ENCODE peak calls at places on chromosomes 13 and 19, in nine cellular contexts. J is activated CD4-positive, alpha-beta T cell treated with anti-CD3 and anti-CD28 coated beads, Interleukin-2, amount 10 ng/mL, durations not matched to agents 7 days and 5 days; S is A172; C is pancreas; K is EH; Y is suprapubic skin; P is fibroblast of lung; L is stimulated activated CD4-positive, alpha-beta T cell treated with anti-CD3 and anti-CD28 coated beads, TNF-alpha, amount 100 ng/mL, for 4 hours; M is IMR-90. T is an unnamed sample.

GRCh38 chr13:37618554-37618953 is 20.0 kb upstream of the POSTN start:
- DNase-seq in J (no peak), S (peak), C (no peak), K (peak), Y (no peak), P (peak), L (no peak), M (peak), T (peak)

GRCh38 chr19:51552996-51553725 is 17.9 kb upstream of the ZNF175 start:
- DNase-seq in J (peak), S (peak), C (peak), K (peak), Y (no peak), P (peak), L (peak), M (peak), T (peak)

GRCh38 chr13:73542446-73542845 is 483.6 kb downstream of the KLF5 start:
- DNase-seq in J (no peak), S (no peak), C (no peak), K (no peak), Y (no peak), P (no peak), L (no peak), M (no peak), T (peak)

GRCh38 chr19:45998834-45999233 is 3.6 kb downstream of the CCDC61 start:
- DNase-seq in J (no peak), S (no peak), C (no peak), K (no peak), Y (no peak), P (no peak), L (no peak), M (no peak), T (no peak)

GRCh38 chr13:76791290-76791664 is 94.9 kb downstream of the KCTD12 start:
- DNase-seq in J (no peak), S (no peak), C (no peak), K (no peak), Y (no peak), P (peak), L (no peak), M (no peak), T (no peak)

GRCh38 chr13:35927554-35927953 is 203.6 kb downstream of the DCLK1 start:
- DNase-seq in J (no peak), S (peak), C (no peak), K (peak), Y (no peak), P (peak), L (no peak), M (peak), T (peak)

GRCh38 chr13:111282425-111282824 is 38.0 kb upstream of the TEX29 start:
- DNase-seq in J (no peak), S (no peak), C (no peak), K (no peak), Y (no peak), P (no peak), L (no peak), M (no peak), T (no peak)

GRCh38 chr19:4566402-4567051 is 7.0 kb upstream of the SEMA6B start:
- DNase-seq in J (no peak), S (no peak), C (no peak), K (no peak), Y (no peak), P (no peak), L (no peak), M (no peak), T (no peak)

GRCh38 chr19:37763488-37763887 is 15.9 kb downstream of the ZNF573 start:
- DNase-seq in J (no peak), S (peak), C (no peak), K (peak), Y (no peak), P (peak), L (no peak), M (peak), T (no peak)

GRCh38 chr19:45528744-45529453 is 21.6 kb downstream of the VASP start:
- DNase-seq in J (no peak), S (no peak), C (peak), K (no peak), Y (no peak), P (peak), L (no peak), M (no peak), T (peak)

GRCh38 chr13:52010890-52011689 is at the start of gene ATP7B:
- DNase-seq in J (peak), S (no peak), C (peak), K (peak), Y (peak), P (peak), L (peak), M (no peak), T (no peak)

GRCh38 chr13:57087006-57087405 is 53.7 kb upstream of the PRR20A start:
- DNase-seq in J (no peak), S (no peak), C (no peak), K (no peak), Y (no peak), P (no peak), L (no peak), M (no peak), T (no peak)

GRCh38 chr13:55792544-55793178 is 1348.1 kb upstream of the PRR20A start:
- DNase-seq in J (no peak), S (no peak), C (no peak), K (no peak), Y (no peak), P (no peak), L (no peak), M (no peak), T (no peak)

GRCh38 chr13:100517135-100517534 is 71.5 kb downstream of the GGACT start:
- DNase-seq in J (no peak), S (no peak), C (peak), K (no peak), Y (no peak), P (no peak), L (no peak), M (no peak), T (peak)

GRCh38 chr13:111123649-111124048 is 8.5 kb downstream of the ARHGEF7 start:
- DNase-seq in J (no peak), S (no peak), C (no peak), K (no peak), Y (no peak), P (no peak), L (no peak), M (no peak), T (no peak)

GRCh38 chr13:105787518-105788085 is 747.9 kb downstream of the EFNB2 start:
- DNase-seq in J (no peak), S (no peak), C (no peak), K (no peak), Y (no peak), P (no peak), L (no peak), M (no peak), T (no peak)

GRCh38 chr13:19967619-19968018 is 9.1 kb downstream of the ZMYM2 start:
- DNase-seq in J (no peak), S (no peak), C (no peak), K (no peak), Y (no peak), P (no peak), L (no peak), M (no peak), T (no peak)

GRCh38 chr13:108700421-108701170 is 71.2 kb downstream of the MYO16 start:
- DNase-seq in J (no peak), S (peak), C (no peak), K (peak), Y (no peak), P (peak), L (no peak), M (peak), T (peak)

GRCh38 chr19:19602136-19602712 is 16.3 kb downstream of the PBX4 start:
- DNase-seq in J (peak), S (no peak), C (no peak), K (no peak), Y (no peak), P (no peak), L (no peak), M (no peak), T (no peak)

GRCh38 chr13:74040200-74040599 is 94.0 kb downstream of the KLF12 start:
- DNase-seq in J (no peak), S (peak), C (no peak), K (peak), Y (no peak), P (peak), L (no peak), M (peak), T (peak)

GRCh38 chr19:46904114-46905060 is 43.6 kb downstream of the ARHGAP35 start:
- DNase-seq in J (no peak), S (no peak), C (no peak), K (peak), Y (peak), P (peak), L (no peak), M (peak), T (no peak)

T was measured in renal cortical epithelial cell.